ENCODE peak calls at places on chromosomes 1 and 21, in four cellular contexts. V is NT2/D1, X is H1, A is HepG2. T is an unnamed sample.

GRCh38 chr1:166484871-166485270 is 318.1 kb upstream of the FAM78B start:
- DNase-seq in V (no peak), X (no peak), A (no peak), T (no peak)

GRCh38 chr1:168321945-168322344 is 41.3 kb downstream of the TBX19 start:
- DNase-seq in V (no peak), X (no peak), A (peak; percentile 31), T (no peak)

GRCh38 chr1:28026329-28026728 is 62.1 kb downstream of the EYA3 start:
- DNase-seq in V (no peak), X (no peak), A (no peak), T (no peak)

GRCh38 chr1:49630156-49630555 is 393.6 kb downstream of the AGBL4 start:
- DNase-seq in V (no peak), X (no peak), A (no peak), T (no peak)

GRCh38 chr1:106523448-106523847 is 533.0 kb upstream of the PRMT6 start:
- DNase-seq in V (no peak), X (no peak), A (no peak), T (no peak)

GRCh38 chr21:32653326-32653901 is 41.2 kb upstream of the CFAP298 start:
- DNase-seq in V (peak; percentile 40), X (no peak), A (peak; percentile 37), T (peak; percentile 62)

GRCh38 chr1:27307851-27308598 is 13.9 kb upstream of the TMEM222 start:
- DNase-seq in V (no peak), X (no peak), A (no peak), T (no peak)

GRCh38 chr1:158654570-158654969 is 31.9 kb downstream of the SPTA1 start:
- DNase-seq in V (no peak), X (no peak), A (no peak), T (no peak)

GRCh38 chr1:20212685-20213331 is 26.5 kb upstream of the PLA2G2C start:
- DNase-seq in V (peak; percentile 77), X (peak; percentile 82), A (peak; percentile 31), T (peak; percentile 76)

GRCh38 chr1:91742848-91743292 is 143.1 kb downstream of the TGFBR3 start:
- DNase-seq in V (no peak), X (no peak), A (no peak), T (no peak)

GRCh38 chr1:155801149-155801548 is 55.9 kb downstream of the GON4L start:
- DNase-seq in V (no peak), X (no peak), A (no peak), T (no peak)

GRCh38 chr21:44418108-44418875 is 37.0 kb upstream of the LRRC3 start:
- DNase-seq in V (no peak), X (no peak), A (no peak), T (no peak)

GRCh38 chr1:28323720-28324119 is 5.1 kb upstream of the MED18 start:
- DNase-seq in V (no peak), X (no peak), A (no peak), T (no peak)

GRCh38 chr1:22461678-22462527 is 10.3 kb downstream of the ZBTB40 start:
- DNase-seq in V (no peak), X (no peak), A (no peak), T (no peak)

GRCh38 chr1:84862810-84863251 is 30.2 kb downstream of the LPAR3 start:
- DNase-seq in V (no peak), X (no peak), A (no peak), T (no peak)

GRCh38 chr1:218433744-218434143 is 88.6 kb downstream of the TGFB2 start:
- DNase-seq in V (no peak), X (no peak), A (no peak), T (no peak)

GRCh38 chr1:4518621-4519020 is 135.8 kb upstream of the AJAP1 start:
- DNase-seq in V (no peak), X (no peak), A (no peak), T (no peak)

GRCh38 chr1:209534496-209535250 is 48.8 kb upstream of the CAMK1G start:
- DNase-seq in V (no peak), X (no peak), A (no peak), T (no peak)

GRCh38 chr1:232950919-232951579 is 638 bp downstream of the NTPCR start:
- DNase-seq in V (peak; percentile 27), X (no peak), A (peak; percentile 24), T (peak; percentile 50)

GRCh38 chr1:199821029-199821779 is 206.3 kb upstream of the NR5A2 start:
- DNase-seq in V (no peak), X (no peak), A (no peak), T (no peak)

GRCh38 chr1:167601442-167602380 is 28.3 kb upstream of the RCSD1 start:
- DNase-seq in V (no peak), X (no peak), A (no peak), T (no peak)

GRCh38 chr1:215044151-215044550 is 38.4 kb upstream of the KCNK2 start:
- DNase-seq in V (no peak), X (no peak), A (no peak), T (no peak)

GRCh38 chr1:179926494-179927205 is 28.0 kb upstream of the CEP350 start:
- DNase-seq in V (no peak), X (no peak), A (no peak), T (no peak)

GRCh38 chr1:91557039-91557690 is 56.5 kb downstream of the CDC7 start:
- DNase-seq in V (no peak), X (no peak), A (no peak), T (no peak)

GRCh38 chr1:119713538-119714456 is 2.1 kb downstream of the PHGDH start:
- DNase-seq in V (peak; percentile 58), X (no peak), A (no peak), T (peak; percentile 25)

GRCh38 chr1:64499966-64500365 is 30.0 kb downstream of the CACHD1 start:
- DNase-seq in V (no peak), X (no peak), A (no peak), T (peak; percentile 46)

GRCh38 chr21:28016571-28016970 is 976.1 kb downstream of the LTN1 start:
- DNase-seq in V (no peak), X (no peak), A (no peak), T (no peak)

GRCh38 chr1:47477595-47478080 is 39.8 kb downstream of the FOXD2 start:
- DNase-seq in V (no peak), X (no peak), A (peak; percentile 67), T (no peak)

GRCh38 chr1:150548324-150548631 is 930 bp upstream of the ADAMTSL4 start:
- DNase-seq in V (no peak), X (no peak), A (no peak), T (no peak)

GRCh38 chr1:150545486-150546032 is 3.6 kb upstream of the ADAMTSL4 start:
- DNase-seq in V (no peak), X (no peak), A (no peak), T (no peak)

GRCh38 chr1:150546294-150546937 is 2.8 kb upstream of the ADAMTSL4 start:
- DNase-seq in V (no peak), X (no peak), A (no peak), T (no peak)

GRCh38 chr1:150543500-150544143 is 5.6 kb upstream of the ADAMTSL4 start:
- DNase-seq in V (no peak), X (no peak), A (peak; percentile 74), T (no peak)

DNA sequence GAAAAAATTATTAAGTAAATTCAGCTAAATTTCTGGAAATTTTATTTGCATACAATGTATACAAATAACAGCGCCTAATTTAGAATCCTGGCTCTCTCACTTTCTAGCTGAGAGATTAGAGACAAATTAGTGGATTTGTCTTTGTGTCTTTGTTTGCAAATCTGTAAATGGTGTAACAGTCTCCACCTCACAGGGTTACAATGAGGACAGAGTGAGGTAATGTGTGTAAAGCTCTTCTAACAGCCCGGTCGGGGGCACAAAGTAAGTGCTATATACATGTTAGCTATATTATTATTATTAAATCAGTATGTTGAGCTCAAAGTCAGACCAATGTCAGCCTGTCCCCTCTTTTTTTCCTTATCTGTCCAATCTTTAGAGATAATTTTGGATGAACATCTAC is 5.0 kb upstream of the ADAMTSL4 start:
- DNase-seq in V (no peak), X (no peak), A (no peak), T (no peak)
- TF ChIP-seq SUZ12 in V (no peak), X (no peak), A (no peak), T (no peak)

GRCh38 chr1:31007462-31007991 is 58.0 kb downstream of the PUM1 start:
- DNase-seq in V (no peak), X (no peak), A (no peak), T (no peak)

GRCh38 chr1:31011719-31012118 is 53.8 kb downstream of the PUM1 start:
- DNase-seq in V (no peak), X (no peak), A (no peak), T (no peak)

GRCh38 chr1:31013187-31013864 is 52.2 kb downstream of the PUM1 start:
- DNase-seq in V (no peak), X (no peak), A (peak; percentile 12), T (no peak)

GRCh38 chr1:31012210-31012924 is 53.1 kb downstream of the PUM1 start:
- DNase-seq in V (no peak), X (no peak), A (no peak), T (no peak)

GRCh38 chr1:31010081-31010989 is 55.2 kb downstream of the PUM1 start:
- DNase-seq in V (no peak), X (no peak), A (no peak), T (no peak)
- TF ChIP-seq SUZ12 in V (no peak), X (no peak), A (no peak), T (no peak)

DNA sequence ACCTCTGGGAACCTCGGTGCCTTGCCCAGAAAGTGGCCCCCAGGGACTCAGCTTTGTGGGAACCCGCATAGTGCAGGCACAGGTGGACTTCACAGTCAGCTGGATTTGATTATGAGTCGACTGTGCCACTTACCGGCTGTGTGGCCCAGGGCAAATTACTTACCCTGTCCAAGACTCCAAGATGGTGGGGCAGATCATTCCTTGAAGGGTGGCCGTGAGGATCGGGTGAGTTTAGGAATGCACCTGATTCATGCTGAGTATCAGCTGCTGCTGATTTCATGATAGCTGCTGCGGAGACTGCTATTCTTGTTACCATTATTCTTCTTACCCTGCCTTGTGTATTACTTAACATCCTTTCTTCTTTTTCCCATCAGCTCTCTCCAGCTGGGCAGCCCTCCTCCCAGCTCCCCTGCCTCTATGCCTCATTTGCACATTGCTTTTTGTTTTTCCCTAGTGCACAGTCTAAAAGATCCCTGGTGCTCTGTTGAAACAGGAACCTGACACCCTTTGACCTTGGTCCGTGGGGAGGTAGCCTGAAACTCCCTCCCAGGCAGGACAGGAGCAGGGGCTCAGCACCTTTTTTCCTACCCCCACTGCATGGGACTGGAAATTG is 40.5 kb upstream of the FHAD1 start:
- DNase-seq in V (no peak), X (no peak), A (peak; percentile 88), T (no peak)
- TF ChIP-seq SUZ12 in V (no peak), X (no peak), A (no peak), T (no peak)

GRCh38 chr21:36610201-36610600 is 88.7 kb upstream of the SIM2 start:
- DNase-seq in V (no peak), X (no peak), A (no peak), T (no peak)
- TF ChIP-seq SUZ12 in V (no peak), X (no peak), A (no peak), T (no peak)

GRCh38 chr1:9101510-9102146 is 27.3 kb downstream of the GPR157 start:
- DNase-seq in V (peak; percentile 38), X (peak; percentile 17), A (peak; percentile 55), T (peak; percentile 65)
- TF ChIP-seq SUZ12 in V (no peak), X (no peak), A (no peak), T (no peak)

GRCh38 chr1:56576880-56577858 is 2.2 kb downstream of the PLPP3 start:
- DNase-seq in V (peak; percentile 81), X (no peak), A (peak; percentile 44), T (peak; percentile 53)
- TF ChIP-seq SUZ12 in V (no peak), X (no peak), A (no peak), T (no peak)

T was measured in HEK293T.